ENCODE peak calls at places on chromosome X, in ten cellular contexts. P is astrocyte, W is AG09309, H is A549, N is aorta, E is spleen, D is uterus, V is cardiac fibroblast, J is small intestine, Q is fibroblast of villous mesenchyme. I is an unnamed sample.

GRCh38 chrX:13167444-13168207 is 123.2 kb upstream of the FAM9C start:
- DNase-seq in P (peak), W (peak), H (no peak), N (no peak), E (no peak), D (peak), V (peak), J (no peak), Q (peak), I (no peak)

GRCh38 chrX:65696613-65697012 is 29.2 kb downstream of the MSN start:
- DNase-seq in P (peak), W (no peak), H (no peak), N (no peak), E (no peak), D (no peak), V (no peak), J (peak), Q (no peak), I (no peak)

GRCh38 chrX:52420824-52421443 is 52.1 kb downstream of the XAGE2 start:
- DNase-seq in P (no peak), W (peak), H (no peak), N (no peak), E (no peak), D (no peak), V (peak), J (no peak), Q (peak), I (no peak)

GRCh38 chrX:40908857-40909475 is 173.6 kb upstream of the MED14 start:
- DNase-seq in P (peak), W (no peak), H (no peak), N (no peak), E (no peak), D (no peak), V (peak), J (no peak), Q (peak), I (no peak)

GRCh38 chrX:20511792-20512191 is 245.1 kb upstream of the RPS6KA3 start:
- DNase-seq in P (no peak), W (no peak), H (no peak), N (no peak), E (no peak), D (no peak), V (no peak), J (no peak), Q (no peak), I (no peak)

GRCh38 chrX:108584617-108585211 is 145.1 kb downstream of the COL4A5 start:
- DNase-seq in P (no peak), W (no peak), H (peak), N (no peak), E (no peak), D (no peak), V (peak), J (no peak), Q (peak), I (peak)

GRCh38 chrX:70421618-70422017 is 1.5 kb upstream of the GDPD2 start:
- DNase-seq in P (no peak), W (no peak), H (no peak), N (no peak), E (no peak), D (no peak), V (peak), J (no peak), Q (no peak), I (no peak)

GRCh38 chrX:41661366-41662095 is 27.2 kb upstream of the GPR34 start:
- DNase-seq in P (peak), W (no peak), H (peak), N (no peak), E (no peak), D (no peak), V (peak), J (no peak), Q (peak), I (no peak)

GRCh38 chrX:12973561-12974216 is 1.2 kb upstream of the TMSB4X start:
- DNase-seq in P (no peak), W (no peak), H (no peak), N (no peak), E (peak), D (peak), V (no peak), J (no peak), Q (no peak), I (no peak)

GRCh38 chrX:109040057-109040456 is 303.7 kb upstream of the IRS4 start:
- DNase-seq in P (no peak), W (no peak), H (no peak), N (no peak), E (no peak), D (no peak), V (no peak), J (no peak), Q (no peak), I (no peak)

GRCh38 chrX:118941147-118941546 is 33.3 kb upstream of the LONRF3 start:
- DNase-seq in P (no peak), W (no peak), H (no peak), N (no peak), E (no peak), D (no peak), V (no peak), J (no peak), Q (no peak), I (no peak)

GRCh38 chrX:124414281-124414680 is 67.9 kb downstream of the SH2D1A start:
- DNase-seq in P (no peak), W (no peak), H (no peak), N (no peak), E (no peak), D (no peak), V (no peak), J (no peak), Q (no peak), I (no peak)

GRCh38 chrX:153499876-153500275 is 5.1 kb downstream of the BGN start:
- DNase-seq in P (no peak), W (no peak), H (no peak), N (no peak), E (no peak), D (no peak), V (no peak), J (no peak), Q (no peak), I (peak)

GRCh38 chrX:44062842-44063241 is 89.7 kb upstream of the NDP start:
- DNase-seq in P (no peak), W (no peak), H (no peak), N (no peak), E (no peak), D (peak), V (no peak), J (no peak), Q (no peak), I (no peak)

GRCh38 chrX:153456161-153456560 is 10.3 kb upstream of the TREX2 start:
- DNase-seq in P (no peak), W (no peak), H (no peak), N (peak), E (no peak), D (no peak), V (no peak), J (no peak), Q (no peak), I (no peak)

GRCh38 chrX:71935542-71935941 is 24.9 kb downstream of the NHSL2 start:
- DNase-seq in P (no peak), W (no peak), H (no peak), N (no peak), E (no peak), D (peak), V (no peak), J (no peak), Q (no peak), I (no peak)

GRCh38 chrX:10021461-10022272 is 54.5 kb downstream of the CLDN34 start:
- DNase-seq in P (peak), W (no peak), H (peak), N (no peak), E (no peak), D (no peak), V (no peak), J (no peak), Q (peak), I (no peak)

GRCh38 chrX:67351411-67351810 is 192.4 kb upstream of the AR start:
- DNase-seq in P (no peak), W (no peak), H (no peak), N (no peak), E (no peak), D (no peak), V (no peak), J (no peak), Q (no peak), I (no peak)

GRCh38 chrX:9130031-9130430 is 96.1 kb upstream of the FAM9B start:
- DNase-seq in P (no peak), W (no peak), H (no peak), N (no peak), E (no peak), D (no peak), V (no peak), J (no peak), Q (no peak), I (no peak)

GRCh38 chrX:10922158-10922557 is 189.0 kb upstream of the HCCS start:
- DNase-seq in P (peak), W (peak), H (peak), N (no peak), E (no peak), D (no peak), V (peak), J (peak), Q (peak), I (no peak)

GRCh38 chrX:141960573-141960972 is 56.9 kb downstream of the MAGEC1 start:
- DNase-seq in P (no peak), W (no peak), H (no peak), N (no peak), E (no peak), D (no peak), V (no peak), J (no peak), Q (no peak), I (no peak)

GRCh38 chrX:47687249-47687648 is 28.3 kb upstream of the UXT start:
- DNase-seq in P (no peak), W (no peak), H (no peak), N (no peak), E (no peak), D (no peak), V (no peak), J (no peak), Q (no peak), I (no peak)

GRCh38 chrX:51420610-51421009 is 75.8 kb downstream of the NUDT11 start:
- DNase-seq in P (peak), W (peak), H (peak), N (no peak), E (no peak), D (no peak), V (peak), J (peak), Q (peak), I (no peak)

GRCh38 chrX:134622056-134622812 is 36.0 kb downstream of the PLAC1 start:
- DNase-seq in P (peak), W (peak), H (peak), N (no peak), E (no peak), D (no peak), V (peak), J (no peak), Q (peak), I (no peak)

GRCh38 chrX:137684591-137684990 is 118.7 kb downstream of the ZIC3 start:
- DNase-seq in P (no peak), W (no peak), H (no peak), N (no peak), E (no peak), D (no peak), V (no peak), J (no peak), Q (no peak), I (no peak)

GRCh38 chrX:31266172-31267076 is 194.6 kb upstream of the FTHL17 start:
- DNase-seq in P (no peak), W (no peak), H (no peak), N (peak), E (peak), D (peak), V (peak), J (peak), Q (peak), I (no peak)

GRCh38 chrX:68627986-68628385 is 19.5 kb upstream of the STARD8 start:
- DNase-seq in P (no peak), W (no peak), H (no peak), N (no peak), E (no peak), D (no peak), V (no peak), J (no peak), Q (no peak), I (no peak)

GRCh38 chrX:85516131-85516530 is 136.7 kb upstream of the POF1B start:
- DNase-seq in P (no peak), W (no peak), H (no peak), N (no peak), E (no peak), D (no peak), V (no peak), J (no peak), Q (no peak), I (no peak)

GRCh38 chrX:71367396-71367795 is 1.2 kb downstream of the TAF1 start:
- DNase-seq in P (no peak), W (no peak), H (peak), N (no peak), E (no peak), D (no peak), V (no peak), J (no peak), Q (peak), I (no peak)

GRCh38 chrX:16628954-16629595 is 20.9 kb upstream of the S100G start:
- DNase-seq in P (peak), W (no peak), H (no peak), N (no peak), E (no peak), D (no peak), V (no peak), J (no peak), Q (no peak), I (no peak)

GRCh38 chrX:17655232-17656034 is 81.9 kb upstream of the SCML1 start:
- DNase-seq in P (peak), W (no peak), H (no peak), N (no peak), E (no peak), D (no peak), V (no peak), J (no peak), Q (peak), I (peak)

GRCh38 chrX:17654116-17654515 is 83.2 kb upstream of the SCML1 start:
- DNase-seq in P (no peak), W (no peak), H (no peak), N (no peak), E (no peak), D (no peak), V (no peak), J (no peak), Q (no peak), I (no peak)

GRCh38 chrX:17656035-17656418 is 81.3 kb upstream of the SCML1 start:
- DNase-seq in P (no peak), W (no peak), H (no peak), N (no peak), E (no peak), D (no peak), V (no peak), J (no peak), Q (no peak), I (no peak)

GRCh38 chrX:17656556-17656955 is 80.7 kb upstream of the SCML1 start:
- DNase-seq in P (no peak), W (no peak), H (no peak), N (no peak), E (no peak), D (no peak), V (no peak), J (no peak), Q (no peak), I (no peak)
- H3K4me3 ChIP-seq in P (no peak), W (no peak), H (no peak), N (peak), E (no peak), D (no peak), V (no peak), J (no peak), Q (no peak), I (peak)

GRCh38 chrX:25010784-25011588 is 4.8 kb downstream of the ARX start:
- DNase-seq in P (no peak), W (no peak), H (no peak), N (no peak), E (no peak), D (no peak), V (no peak), J (no peak), Q (no peak), I (no peak)
- H3K4me3 ChIP-seq in P (peak), W (no peak), H (no peak), N (no peak), E (no peak), D (peak), V (no peak), J (no peak), Q (no peak), I (no peak)

DNA sequence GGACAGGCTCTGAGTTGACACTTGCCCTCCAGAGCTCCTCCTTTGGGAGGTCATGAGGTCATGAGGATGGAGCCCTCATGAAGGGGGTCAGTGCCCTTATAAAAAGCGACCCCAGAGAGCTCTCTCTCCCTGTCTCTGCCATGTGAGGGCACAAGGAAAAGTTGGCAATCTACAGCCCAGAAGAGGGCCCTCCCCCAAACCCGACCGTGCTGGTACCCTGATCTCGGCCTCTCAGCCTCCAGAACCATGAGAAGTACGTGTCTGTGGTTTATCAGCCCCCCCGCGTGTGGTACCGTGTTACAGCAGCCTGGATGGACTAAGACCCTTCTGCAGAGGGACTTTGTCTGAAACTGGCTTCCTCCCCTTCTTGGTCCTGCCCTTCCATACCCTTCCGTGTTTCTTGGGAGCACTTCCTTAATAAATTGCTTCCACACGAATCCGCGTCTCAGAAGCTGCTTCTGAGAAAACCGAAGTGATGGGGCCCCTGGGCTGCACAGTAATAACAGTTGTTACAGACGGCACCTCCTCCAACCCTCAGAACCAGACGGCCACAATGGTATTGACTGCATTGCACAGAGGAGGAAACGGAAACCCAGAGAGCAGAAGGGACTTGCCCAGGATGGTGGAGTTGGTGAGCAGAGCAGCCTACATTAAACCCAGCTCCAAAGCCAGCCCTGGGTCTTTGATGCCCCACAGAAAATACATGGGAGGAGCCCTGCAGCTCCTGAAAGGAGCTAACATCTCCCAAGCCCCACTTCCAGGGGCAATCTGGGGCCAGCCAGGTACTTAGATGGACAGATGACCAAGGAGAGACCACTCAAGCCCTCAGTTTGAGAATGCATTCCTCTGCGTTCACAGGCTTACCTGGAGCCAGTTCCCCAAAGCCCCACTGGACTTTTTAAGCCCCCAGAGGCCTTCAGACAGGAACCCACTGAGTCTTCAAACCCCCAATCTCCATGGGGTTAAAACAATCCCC is 242.7 kb downstream of the BCOR start:
- DNase-seq in P (no peak), W (no peak), H (no peak), N (no peak), E (no peak), D (no peak), V (no peak), J (peak), Q (no peak), I (no peak)
- H3K4me3 ChIP-seq in P (no peak), W (no peak), H (no peak), N (no peak), E (peak), D (no peak), V (no peak), J (peak), Q (no peak), I (no peak)

GRCh38 chrX:49061490-49061889 is 2.7 kb downstream of the CCDC120 start:
- DNase-seq in P (no peak), W (no peak), H (no peak), N (no peak), E (no peak), D (no peak), V (no peak), J (no peak), Q (no peak), I (no peak)

GRCh38 chrX:49060914-49061313 is 2.1 kb downstream of the CCDC120 start:
- DNase-seq in P (no peak), W (no peak), H (no peak), N (no peak), E (no peak), D (no peak), V (no peak), J (peak), Q (no peak), I (no peak)

GRCh38 chrX:49058794-49059193 is at the start of gene CCDC120:
- DNase-seq in P (no peak), W (no peak), H (no peak), N (no peak), E (no peak), D (no peak), V (no peak), J (peak), Q (no peak), I (no peak)

GRCh38 chrX:49061916-49062315 is 3.1 kb downstream of the CCDC120 start:
- DNase-seq in P (no peak), W (no peak), H (no peak), N (no peak), E (no peak), D (no peak), V (no peak), J (no peak), Q (no peak), I (no peak)

GRCh38 chrX:49059209-49060191 is 701 bp downstream of the CCDC120 start:
- DNase-seq in P (no peak), W (no peak), H (no peak), N (no peak), E (no peak), D (no peak), V (no peak), J (peak), Q (no peak), I (no peak)
- H3K4me3 ChIP-seq in P (no peak), W (no peak), H (no peak), N (no peak), E (no peak), D (no peak), V (no peak), J (peak), Q (no peak), I (no peak)

DNA sequence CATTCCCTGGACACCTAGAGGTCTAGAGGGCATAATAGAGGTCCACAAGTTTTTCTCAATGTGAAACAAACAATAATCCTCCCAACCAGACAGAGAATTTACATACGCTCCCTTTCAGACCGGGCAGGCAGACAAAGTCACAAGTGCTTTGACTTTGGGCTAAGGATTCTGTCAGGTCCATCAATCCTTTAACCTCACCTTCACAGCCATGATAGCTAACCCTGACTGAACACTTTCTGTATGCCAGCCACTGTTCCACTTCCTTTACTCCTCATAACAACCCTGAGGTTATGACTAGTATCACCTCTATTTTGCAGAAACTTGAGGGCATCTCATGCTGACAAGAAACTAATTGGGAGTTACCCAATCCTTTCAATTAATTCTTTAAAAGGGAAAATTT is 118.8 kb upstream of the AFF2 start:
- DNase-seq in P (no peak), W (no peak), H (no peak), N (no peak), E (no peak), D (no peak), V (no peak), J (no peak), Q (no peak), I (no peak)
- H3K4me3 ChIP-seq in P (no peak), W (no peak), H (no peak), N (no peak), E (peak), D (no peak), V (no peak), J (peak), Q (no peak), I (no peak)

DNA sequence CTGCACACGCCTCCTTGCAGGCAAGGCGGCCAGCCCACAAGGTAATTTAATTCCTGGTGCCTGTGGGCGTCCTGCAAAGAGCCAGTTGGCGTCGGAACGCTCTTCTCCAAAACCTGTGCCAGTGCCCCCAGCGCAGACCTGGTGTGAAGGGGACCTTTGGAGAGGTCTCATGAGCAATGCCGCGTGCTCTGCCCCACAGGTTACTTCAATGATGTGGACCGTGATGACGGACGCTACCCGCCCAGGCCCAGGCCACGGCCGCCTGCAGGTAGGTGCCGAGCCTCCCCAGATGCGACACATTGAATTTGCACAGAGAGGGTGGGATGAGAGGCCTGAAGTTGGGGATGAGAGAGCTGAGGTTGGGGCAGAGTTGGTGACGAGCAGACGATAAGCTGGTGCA is 34.4 kb upstream of the GYG2 start:
- DNase-seq in P (no peak), W (no peak), H (no peak), N (no peak), E (no peak), D (no peak), V (no peak), J (no peak), Q (no peak), I (no peak)
- H3K4me3 ChIP-seq in P (no peak), W (no peak), H (no peak), N (no peak), E (no peak), D (no peak), V (no peak), J (no peak), Q (no peak), I (no peak)

GRCh38 chrX:18810416-18810815 is 103.0 kb downstream of the PPEF1 start:
- DNase-seq in P (peak), W (no peak), H (no peak), N (no peak), E (no peak), D (no peak), V (no peak), J (no peak), Q (no peak), I (no peak)
- H3K4me3 ChIP-seq in P (no peak), W (no peak), H (no peak), N (no peak), E (no peak), D (no peak), V (no peak), J (no peak), Q (no peak), I (no peak)

GRCh38 chrX:79270401-79270800 is 96.7 kb downstream of the ITM2A start:
- DNase-seq in P (no peak), W (no peak), H (peak), N (peak), E (peak), D (peak), V (peak), J (peak), Q (no peak), I (no peak)
- H3K4me3 ChIP-seq in P (no peak), W (no peak), H (no peak), N (no peak), E (no peak), D (no peak), V (no peak), J (no peak), Q (no peak), I (no peak)

GRCh38 chrX:1084689-1085088 is 127.8 kb downstream of the CRLF2 start:
- DNase-seq in P (no peak), W (no peak), H (peak), N (peak), E (no peak), D (no peak), V (no peak), J (no peak), Q (no peak), I (no peak)
- H3K4me3 ChIP-seq in P (no peak), W (no peak), H (no peak), N (no peak), E (no peak), D (no peak), V (no peak), J (no peak), Q (no peak), I (no peak)

I was measured in dorsolateral prefrontal cortex.